ENCODE peak calls at places on chromosomes 13 and 19, in seven cellular contexts. P is stimulated activated naive CD4-positive, alpha-beta T cell; N is aorta; D is WTC11; M is MV-4-11; I is AG04450; U is naive B cell. F is an unnamed sample.

GRCh38 chr13:71378992-71379905 is 487.8 kb downstream of the DACH1 start:
- DNase-seq in P (no peak), N (no peak), D (no peak), M (no peak), I (no peak), U (no peak), F (no peak)

GRCh38 chr13:45040626-45041025 is 51.3 kb downstream of the GPALPP1 start:
- DNase-seq in P (no peak), N (no peak), D (no peak), M (no peak), I (no peak), U (no peak), F (no peak)

GRCh38 chr19:31214086-31214485 is 135.2 kb downstream of the TSHZ3 start:
- DNase-seq in P (peak), N (peak), D (no peak), M (peak), I (peak), U (no peak), F (peak)

GRCh38 chr19:28283592-28283991 is 929.4 kb downstream of the UQCRFS1 start:
- DNase-seq in P (no peak), N (no peak), D (no peak), M (no peak), I (no peak), U (no peak), F (no peak)

GRCh38 chr19:54485846-54486245 is 12.8 kb upstream of the CDC42EP5 start:
- DNase-seq in P (no peak), N (no peak), D (no peak), M (peak), I (no peak), U (no peak), F (no peak)

GRCh38 chr19:7417671-7418324 is 69.1 kb downstream of the ARHGEF18 start:
- DNase-seq in P (no peak), N (no peak), D (no peak), M (no peak), I (no peak), U (no peak), F (no peak)

GRCh38 chr19:47767349-47767748 is 11.2 kb upstream of the SELENOW start:
- DNase-seq in P (no peak), N (no peak), D (no peak), M (no peak), I (no peak), U (no peak), F (no peak)

GRCh38 chr13:31044658-31045620 is 112.5 kb downstream of the TEX26 start:
- DNase-seq in P (no peak), N (no peak), D (no peak), M (no peak), I (no peak), U (no peak), F (no peak)

GRCh38 chr19:15532779-15533521 is 24.6 kb downstream of the CYP4F22 start:
- DNase-seq in P (no peak), N (no peak), D (no peak), M (peak), I (no peak), U (no peak), F (peak)

GRCh38 chr19:47428177-47428894 is 9.0 kb upstream of the MEIS3 start:
- DNase-seq in P (peak), N (peak), D (peak), M (peak), I (peak), U (peak), F (peak)

GRCh38 chr19:38898788-38899446 is 501 bp downstream of the SIRT2 start:
- DNase-seq in P (no peak), N (no peak), D (no peak), M (no peak), I (no peak), U (no peak), F (no peak)

GRCh38 chr13:34179481-34179880 is 361.5 kb downstream of the RFC3 start:
- DNase-seq in P (no peak), N (no peak), D (no peak), M (no peak), I (no peak), U (no peak), F (no peak)

GRCh38 chr13:45447050-45447661 is 17.6 kb upstream of the COG3 start:
- DNase-seq in P (no peak), N (no peak), D (no peak), M (no peak), I (no peak), U (no peak), F (no peak)

GRCh38 chr13:111508164-111508870 is 187.9 kb downstream of the TEX29 start:
- DNase-seq in P (no peak), N (no peak), D (no peak), M (no peak), I (no peak), U (no peak), F (no peak)

GRCh38 chr19:58243351-58243750 is 14.6 kb downstream of the ZNF544 start:
- DNase-seq in P (no peak), N (no peak), D (no peak), M (no peak), I (no peak), U (no peak), F (no peak)

GRCh38 chr13:100506154-100506553 is 82.4 kb downstream of the GGACT start:
- DNase-seq in P (no peak), N (no peak), D (no peak), M (no peak), I (no peak), U (no peak), F (no peak)

GRCh38 chr13:51721485-51721884 is 82.5 kb downstream of the DHRS12 start:
- DNase-seq in P (no peak), N (peak), D (no peak), M (peak), I (no peak), U (no peak), F (no peak)

GRCh38 chr13:76708138-76708537 is 178.1 kb downstream of the KCTD12 start:
- DNase-seq in P (no peak), N (no peak), D (no peak), M (no peak), I (no peak), U (no peak), F (no peak)

GRCh38 chr13:110105136-110105535 is 201.8 kb downstream of the COL4A1 start:
- DNase-seq in P (no peak), N (no peak), D (no peak), M (no peak), I (no peak), U (no peak), F (no peak)

GRCh38 chr13:31885994-31886393 is 145.6 kb upstream of the FRY start:
- DNase-seq in P (no peak), N (no peak), D (no peak), M (no peak), I (no peak), U (no peak), F (peak)

GRCh38 chr19:38662508-38663155 is 15.2 kb downstream of the ACTN4 start:
- DNase-seq in P (no peak), N (no peak), D (no peak), M (no peak), I (no peak), U (no peak), F (no peak)

GRCh38 chr19:1980068-1980467 is 35.4 kb downstream of the BTBD2 start:
- DNase-seq in P (no peak), N (no peak), D (no peak), M (no peak), I (no peak), U (no peak), F (no peak)

GRCh38 chr19:10352764-10353671 is 13.6 kb upstream of the ICAM3 start:
- DNase-seq in P (no peak), N (peak), D (peak), M (no peak), I (no peak), U (no peak), F (peak)

GRCh38 chr13:107203146-107203847 is 635.4 kb upstream of the ARGLU1 start:
- DNase-seq in P (no peak), N (no peak), D (peak), M (no peak), I (no peak), U (no peak), F (peak)

GRCh38 chr19:35075202-35076025 is 33.9 kb downstream of the HPN start:
- DNase-seq in P (no peak), N (no peak), D (no peak), M (no peak), I (no peak), U (no peak), F (no peak)

GRCh38 chr13:51590231-51590630 is 6.0 kb downstream of the WDFY2 start:
- DNase-seq in P (no peak), N (no peak), D (no peak), M (no peak), I (no peak), U (no peak), F (no peak)

GRCh38 chr13:44876782-44877324 is 112.4 kb downstream of the NUFIP1 start:
- DNase-seq in P (no peak), N (no peak), D (peak), M (no peak), I (no peak), U (no peak), F (peak)

GRCh38 chr19:32397736-32398135 is 7.8 kb upstream of the DPY19L3 start:
- DNase-seq in P (no peak), N (no peak), D (no peak), M (peak), I (peak), U (no peak), F (no peak)

GRCh38 chr13:75135325-75135825 is 346.6 kb downstream of the TBC1D4 start:
- DNase-seq in P (no peak), N (no peak), D (no peak), M (no peak), I (peak), U (no peak), F (no peak)

F was measured in NB4.